ENCODE peak calls at places on chromosomes 2 and 18, in eight cellular contexts. One of them, this sample, is unnamed.

GRCh38 chr2:1777792-1778191 is 33.5 kb upstream of the PXDN start:
- DNase-seq in HFFc6: no peak
- DNase-seq in brain microvascular endothelial cell: no peak
- DNase-seq in Caco-2: no peak
- DNase-seq in Peyer's patch: no peak
- DNase-seq in fibroblast of the aortic adventitia: no peak
- DNase-seq in PC-3: no peak
- DNase-seq in tibial nerve: no peak
- DNase-seq in this sample: no peak

GRCh38 chr2:223122706-223123265 is 70.8 kb downstream of the KCNE4 start:
- DNase-seq in HFFc6: no peak
- DNase-seq in brain microvascular endothelial cell: no peak
- DNase-seq in Caco-2: no peak
- DNase-seq in Peyer's patch: no peak
- DNase-seq in fibroblast of the aortic adventitia: no peak
- DNase-seq in PC-3: no peak
- DNase-seq in tibial nerve: no peak
- DNase-seq in this sample: no peak

GRCh38 chr18:59464521-59464920 is 105.5 kb upstream of the LMAN1 start:
- DNase-seq in HFFc6: no peak
- DNase-seq in brain microvascular endothelial cell: no peak
- DNase-seq in Caco-2: no peak
- DNase-seq in Peyer's patch: no peak
- DNase-seq in fibroblast of the aortic adventitia: no peak
- DNase-seq in PC-3: no peak
- DNase-seq in tibial nerve: no peak
- DNase-seq in this sample: no peak

GRCh38 chr2:237724811-237725478 is 73.6 kb upstream of the RBM44 start:
- DNase-seq in HFFc6: no peak
- DNase-seq in brain microvascular endothelial cell: no peak
- DNase-seq in Caco-2: no peak
- DNase-seq in Peyer's patch: no peak
- DNase-seq in fibroblast of the aortic adventitia: no peak
- DNase-seq in PC-3: no peak
- DNase-seq in tibial nerve: no peak
- DNase-seq in this sample: no peak

GRCh38 chr18:70671889-70672551 is 383.2 kb downstream of the SOCS6 start:
- DNase-seq in HFFc6: no peak
- DNase-seq in brain microvascular endothelial cell: no peak
- DNase-seq in Caco-2: no peak
- DNase-seq in Peyer's patch: no peak
- DNase-seq in fibroblast of the aortic adventitia: no peak
- DNase-seq in PC-3: no peak
- DNase-seq in tibial nerve: no peak
- DNase-seq in this sample: no peak

GRCh38 chr2:62038980-62039771 is 133.7 kb downstream of the COMMD1 start:
- DNase-seq in HFFc6: no peak
- DNase-seq in brain microvascular endothelial cell: peak
- DNase-seq in Caco-2: no peak
- DNase-seq in Peyer's patch: no peak
- DNase-seq in fibroblast of the aortic adventitia: peak
- DNase-seq in PC-3: peak
- DNase-seq in tibial nerve: no peak
- DNase-seq in this sample: peak

GRCh38 chr2:200788129-200788718 is 23.5 kb upstream of the BZW1 start:
- DNase-seq in HFFc6: peak
- DNase-seq in brain microvascular endothelial cell: peak
- DNase-seq in Caco-2: no peak
- DNase-seq in Peyer's patch: no peak
- DNase-seq in fibroblast of the aortic adventitia: peak
- DNase-seq in PC-3: peak
- DNase-seq in tibial nerve: no peak
- DNase-seq in this sample: no peak

GRCh38 chr18:3867768-3868445 is 417.9 kb downstream of the TGIF1 start:
- DNase-seq in HFFc6: no peak
- DNase-seq in brain microvascular endothelial cell: no peak
- DNase-seq in Caco-2: no peak
- DNase-seq in Peyer's patch: no peak
- DNase-seq in fibroblast of the aortic adventitia: peak
- DNase-seq in PC-3: no peak
- DNase-seq in tibial nerve: no peak
- DNase-seq in this sample: no peak

GRCh38 chr2:175441361-175441760 is 259.9 kb upstream of the ATP5MC3 start:
- DNase-seq in HFFc6: no peak
- DNase-seq in brain microvascular endothelial cell: no peak
- DNase-seq in Caco-2: no peak
- DNase-seq in Peyer's patch: no peak
- DNase-seq in fibroblast of the aortic adventitia: no peak
- DNase-seq in PC-3: no peak
- DNase-seq in tibial nerve: no peak
- DNase-seq in this sample: no peak

GRCh38 chr2:215554689-215555088 is 118.8 kb upstream of the FN1 start:
- DNase-seq in HFFc6: peak
- DNase-seq in brain microvascular endothelial cell: no peak
- DNase-seq in Caco-2: no peak
- DNase-seq in Peyer's patch: no peak
- DNase-seq in fibroblast of the aortic adventitia: peak
- DNase-seq in PC-3: peak
- DNase-seq in tibial nerve: no peak
- DNase-seq in this sample: no peak

GRCh38 chr2:74138952-74139323 is 8.8 kb downstream of the BOLA3 start:
- DNase-seq in HFFc6: no peak
- DNase-seq in brain microvascular endothelial cell: no peak
- DNase-seq in Caco-2: no peak
- DNase-seq in Peyer's patch: no peak
- DNase-seq in fibroblast of the aortic adventitia: no peak
- DNase-seq in PC-3: no peak
- DNase-seq in tibial nerve: no peak
- DNase-seq in this sample: no peak

GRCh38 chr2:200352631-200353030 is 46.1 kb downstream of the SPATS2L start:
- DNase-seq in HFFc6: peak
- DNase-seq in brain microvascular endothelial cell: peak
- DNase-seq in Caco-2: peak
- DNase-seq in Peyer's patch: no peak
- DNase-seq in fibroblast of the aortic adventitia: peak
- DNase-seq in PC-3: peak
- DNase-seq in tibial nerve: no peak
- DNase-seq in this sample: no peak

GRCh38 chr18:74731097-74731496 is 133.4 kb downstream of the ZNF407 start:
- DNase-seq in HFFc6: peak
- DNase-seq in brain microvascular endothelial cell: peak
- DNase-seq in Caco-2: no peak
- DNase-seq in Peyer's patch: no peak
- DNase-seq in fibroblast of the aortic adventitia: peak
- DNase-seq in PC-3: peak
- DNase-seq in tibial nerve: no peak
- DNase-seq in this sample: no peak

GRCh38 chr2:80001704-80002103 is 302.8 kb downstream of the LRRTM1 start:
- DNase-seq in HFFc6: peak
- DNase-seq in brain microvascular endothelial cell: no peak
- DNase-seq in Caco-2: peak
- DNase-seq in Peyer's patch: no peak
- DNase-seq in fibroblast of the aortic adventitia: peak
- DNase-seq in PC-3: no peak
- DNase-seq in tibial nerve: no peak
- DNase-seq in this sample: no peak

GRCh38 chr18:50284226-50284885 is 3.0 kb upstream of the MBD1 start:
- DNase-seq in HFFc6: no peak
- DNase-seq in brain microvascular endothelial cell: no peak
- DNase-seq in Caco-2: no peak
- DNase-seq in Peyer's patch: no peak
- DNase-seq in fibroblast of the aortic adventitia: no peak
- DNase-seq in PC-3: peak
- DNase-seq in tibial nerve: no peak
- DNase-seq in this sample: no peak

GRCh38 chr2:61356261-61356957 is 114.5 kb downstream of the USP34 start:
- DNase-seq in HFFc6: no peak
- DNase-seq in brain microvascular endothelial cell: no peak
- DNase-seq in Caco-2: no peak
- DNase-seq in Peyer's patch: no peak
- DNase-seq in fibroblast of the aortic adventitia: peak
- DNase-seq in PC-3: no peak
- DNase-seq in tibial nerve: no peak
- DNase-seq in this sample: no peak

GRCh38 chr2:73984203-73984921 is at the start of gene TET3:
- DNase-seq in HFFc6: no peak
- DNase-seq in brain microvascular endothelial cell: no peak
- DNase-seq in Caco-2: peak
- DNase-seq in Peyer's patch: peak
- DNase-seq in fibroblast of the aortic adventitia: no peak
- DNase-seq in PC-3: peak
- DNase-seq in tibial nerve: no peak
- DNase-seq in this sample: peak

GRCh38 chr2:172639823-172640222 is 83.9 kb downstream of the PDK1 start:
- DNase-seq in HFFc6: peak
- DNase-seq in brain microvascular endothelial cell: peak
- DNase-seq in Caco-2: no peak
- DNase-seq in Peyer's patch: no peak
- DNase-seq in fibroblast of the aortic adventitia: peak
- DNase-seq in PC-3: peak
- DNase-seq in tibial nerve: no peak
- DNase-seq in this sample: no peak

DNA sequence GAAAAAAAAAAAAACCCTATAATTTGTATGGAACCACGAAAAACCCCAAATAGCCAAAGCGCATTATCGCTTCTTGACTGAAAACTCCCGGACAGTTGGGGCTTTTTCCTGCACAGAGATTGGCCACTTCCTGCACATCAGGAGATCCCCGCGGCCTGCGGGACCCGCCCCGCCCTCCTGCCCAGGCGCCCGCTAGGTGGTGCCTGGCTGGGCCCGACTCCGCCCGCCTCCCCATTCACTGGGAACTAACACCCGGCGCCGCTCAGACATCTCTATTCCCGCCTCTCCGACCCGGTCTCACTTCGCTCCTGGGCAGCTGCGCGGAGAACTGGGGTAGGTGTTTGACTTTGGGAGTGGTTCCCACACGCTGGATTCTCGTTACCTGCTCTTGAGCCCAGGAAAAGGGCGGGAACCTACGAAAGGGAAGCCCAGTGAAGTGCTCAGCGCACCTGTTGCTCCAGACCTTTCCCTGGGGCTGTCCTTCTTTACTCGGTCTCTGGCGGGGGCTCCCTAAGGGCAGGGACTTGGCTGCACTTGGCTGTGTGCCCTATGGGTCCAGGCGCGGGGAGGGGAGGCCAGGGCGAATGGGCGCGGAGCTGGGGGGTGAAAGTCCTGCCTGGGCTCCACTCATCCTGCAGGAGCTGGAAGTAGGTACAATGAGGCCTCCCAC is at the start of gene HMSD:
- DNase-seq in HFFc6: no peak
- DNase-seq in brain microvascular endothelial cell: peak
- DNase-seq in Caco-2: peak
- DNase-seq in Peyer's patch: peak
- DNase-seq in fibroblast of the aortic adventitia: peak
- DNase-seq in PC-3: peak
- DNase-seq in tibial nerve: peak
- DNase-seq in this sample: peak
- TF ChIP-seq CTCF in HFFc6: peak
- TF ChIP-seq CTCF in brain microvascular endothelial cell: peak
- TF ChIP-seq CTCF in Caco-2: peak
- TF ChIP-seq CTCF in Peyer's patch: peak
- TF ChIP-seq CTCF in fibroblast of the aortic adventitia: peak
- TF ChIP-seq CTCF in PC-3: peak
- TF ChIP-seq CTCF in tibial nerve: no peak
- TF ChIP-seq CTCF in this sample: no peak

DNA sequence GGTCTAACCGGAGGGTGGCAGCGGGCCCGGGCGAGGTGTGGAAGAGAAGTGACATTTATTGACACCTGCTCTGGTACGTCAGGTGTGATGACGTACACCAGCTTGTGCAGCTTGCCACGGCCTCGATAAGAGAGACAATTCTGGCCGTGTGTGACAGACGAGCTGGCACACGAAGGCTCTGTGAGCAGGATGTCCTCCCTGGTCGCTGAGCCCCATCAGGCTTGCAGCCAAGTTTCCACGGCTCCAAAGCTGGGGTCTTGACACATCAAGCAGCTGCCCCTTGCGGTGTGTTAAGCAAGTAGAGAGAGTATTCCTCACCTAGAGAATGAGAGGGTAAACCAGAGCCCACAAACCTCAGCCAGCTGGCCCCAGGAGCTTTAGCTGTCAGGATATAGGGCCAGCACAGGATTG is 30.6 kb downstream of the TOGARAM2 start:
- DNase-seq in HFFc6: no peak
- DNase-seq in brain microvascular endothelial cell: no peak
- DNase-seq in Caco-2: no peak
- DNase-seq in Peyer's patch: no peak
- DNase-seq in fibroblast of the aortic adventitia: no peak
- DNase-seq in PC-3: no peak
- DNase-seq in tibial nerve: no peak
- DNase-seq in this sample: no peak
- TF ChIP-seq CTCF in HFFc6: no peak
- TF ChIP-seq CTCF in brain microvascular endothelial cell: peak
- TF ChIP-seq CTCF in Caco-2: no peak
- TF ChIP-seq CTCF in Peyer's patch: no peak
- TF ChIP-seq CTCF in fibroblast of the aortic adventitia: no peak
- TF ChIP-seq CTCF in PC-3: no peak
- TF ChIP-seq CTCF in tibial nerve: no peak
- TF ChIP-seq CTCF in this sample: no peak

GRCh38 chr2:10798783-10799182 is 13.8 kb downstream of the PDIA6 start:
- DNase-seq in HFFc6: no peak
- DNase-seq in brain microvascular endothelial cell: no peak
- DNase-seq in Caco-2: peak
- DNase-seq in Peyer's patch: no peak
- DNase-seq in fibroblast of the aortic adventitia: no peak
- DNase-seq in PC-3: no peak
- DNase-seq in tibial nerve: no peak
- DNase-seq in this sample: no peak
- TF ChIP-seq CTCF in HFFc6: no peak
- TF ChIP-seq CTCF in brain microvascular endothelial cell: peak
- TF ChIP-seq CTCF in Caco-2: peak
- TF ChIP-seq CTCF in Peyer's patch: no peak
- TF ChIP-seq CTCF in fibroblast of the aortic adventitia: no peak
- TF ChIP-seq CTCF in PC-3: peak
- TF ChIP-seq CTCF in tibial nerve: no peak
- TF ChIP-seq CTCF in this sample: no peak

GRCh38 chr2:182715121-182715895 is 749 bp upstream of the DNAJC10 start:
- DNase-seq in HFFc6: peak
- DNase-seq in brain microvascular endothelial cell: peak
- DNase-seq in Caco-2: peak
- DNase-seq in Peyer's patch: no peak
- DNase-seq in fibroblast of the aortic adventitia: peak
- DNase-seq in PC-3: peak
- DNase-seq in tibial nerve: no peak
- DNase-seq in this sample: no peak
- TF ChIP-seq CTCF in HFFc6: no peak
- TF ChIP-seq CTCF in brain microvascular endothelial cell: no peak
- TF ChIP-seq CTCF in Caco-2: no peak
- TF ChIP-seq CTCF in Peyer's patch: no peak
- TF ChIP-seq CTCF in fibroblast of the aortic adventitia: no peak
- TF ChIP-seq CTCF in PC-3: no peak
- TF ChIP-seq CTCF in tibial nerve: no peak
- TF ChIP-seq CTCF in this sample: no peak

GRCh38 chr2:26840937-26841610 is 6.9 kb upstream of the DPYSL5 start:
- DNase-seq in HFFc6: peak
- DNase-seq in brain microvascular endothelial cell: no peak
- DNase-seq in Caco-2: peak
- DNase-seq in Peyer's patch: no peak
- DNase-seq in fibroblast of the aortic adventitia: no peak
- DNase-seq in PC-3: peak
- DNase-seq in tibial nerve: no peak
- DNase-seq in this sample: no peak
- TF ChIP-seq CTCF in HFFc6: peak
- TF ChIP-seq CTCF in brain microvascular endothelial cell: no peak
- TF ChIP-seq CTCF in Caco-2: peak
- TF ChIP-seq CTCF in Peyer's patch: no peak
- TF ChIP-seq CTCF in fibroblast of the aortic adventitia: peak
- TF ChIP-seq CTCF in PC-3: peak
- TF ChIP-seq CTCF in tibial nerve: no peak
- TF ChIP-seq CTCF in this sample: no peak

GRCh38 chr2:240663791-240664190 is 18.9 kb downstream of the AQP12B start:
- DNase-seq in HFFc6: no peak
- DNase-seq in brain microvascular endothelial cell: no peak
- DNase-seq in Caco-2: no peak
- DNase-seq in Peyer's patch: no peak
- DNase-seq in fibroblast of the aortic adventitia: no peak
- DNase-seq in PC-3: no peak
- DNase-seq in tibial nerve: no peak
- DNase-seq in this sample: no peak
- TF ChIP-seq CTCF in HFFc6: peak
- TF ChIP-seq CTCF in brain microvascular endothelial cell: peak
- TF ChIP-seq CTCF in Caco-2: no peak
- TF ChIP-seq CTCF in Peyer's patch: no peak
- TF ChIP-seq CTCF in fibroblast of the aortic adventitia: no peak
- TF ChIP-seq CTCF in PC-3: no peak
- TF ChIP-seq CTCF in tibial nerve: no peak
- TF ChIP-seq CTCF in this sample: no peak